ENCODE peak calls at places on chromosomes 1 and 21, in eight cellular contexts. M is A549, C is body of pancreas, D is right lobe of liver, G is uterus, O is lower leg skin, Q is heart left ventricle, R is adrenal gland. K is an unnamed sample.

GRCh38 chr1:37593726-37594125 is 2.0 kb downstream of the GNL2 start:
- DNase-seq in M (no peak), C (no peak), D (no peak), G (no peak), O (no peak), Q (no peak), R (no peak), K (no peak)

GRCh38 chr1:27097484-27097917 is 57.4 kb downstream of the SLC9A1 start:
- DNase-seq in M (peak), C (peak), D (peak), G (peak), O (peak), Q (peak), R (peak), K (peak)

GRCh38 chr1:101293461-101294045 is 56.7 kb downstream of the S1PR1 start:
- DNase-seq in M (no peak), C (no peak), D (no peak), G (no peak), O (no peak), Q (no peak), R (no peak), K (no peak)

GRCh38 chr1:25804964-25805862 is 5.2 kb downstream of the SELENON start:
- DNase-seq in M (no peak), C (no peak), D (no peak), G (no peak), O (no peak), Q (peak), R (no peak), K (no peak)

GRCh38 chr1:111116496-111116895 is 23.4 kb downstream of the DRAM2 start:
- DNase-seq in M (no peak), C (no peak), D (no peak), G (no peak), O (no peak), Q (no peak), R (no peak), K (no peak)

GRCh38 chr1:168295715-168296114 is 15.0 kb downstream of the TBX19 start:
- DNase-seq in M (no peak), C (no peak), D (no peak), G (no peak), O (no peak), Q (no peak), R (no peak), K (no peak)

GRCh38 chr1:105678334-105678733 is 1378.1 kb upstream of the PRMT6 start:
- DNase-seq in M (no peak), C (no peak), D (no peak), G (no peak), O (no peak), Q (no peak), R (no peak), K (no peak)

GRCh38 chr21:38255718-38256117 is 1.1 kb upstream of the KCNJ15 start:
- DNase-seq in M (no peak), C (no peak), D (no peak), G (no peak), O (no peak), Q (no peak), R (no peak), K (no peak)

GRCh38 chr1:193313354-193314140 is 127.1 kb upstream of the B3GALT2 start:
- DNase-seq in M (no peak), C (no peak), D (no peak), G (no peak), O (no peak), Q (no peak), R (no peak), K (no peak)

GRCh38 chr1:97680894-97681293 is 239.9 kb downstream of the DPYD start:
- DNase-seq in M (no peak), C (no peak), D (no peak), G (no peak), O (no peak), Q (no peak), R (no peak), K (no peak)

GRCh38 chr1:198125995-198126758 is 30.6 kb upstream of the NEK7 start:
- DNase-seq in M (peak), C (no peak), D (no peak), G (no peak), O (no peak), Q (no peak), R (no peak), K (no peak)

GRCh38 chr1:228860911-228861829 is 125.9 kb downstream of the RHOU start:
- DNase-seq in M (peak), C (peak), D (peak), G (peak), O (no peak), Q (no peak), R (peak), K (no peak)

GRCh38 chr1:218374972-218375371 is 29.8 kb downstream of the TGFB2 start:
- DNase-seq in M (no peak), C (no peak), D (no peak), G (no peak), O (no peak), Q (no peak), R (no peak), K (no peak)

GRCh38 chr1:232012773-232013386 is 386.3 kb downstream of the DISC1 start:
- DNase-seq in M (no peak), C (peak), D (peak), G (peak), O (peak), Q (peak), R (peak), K (no peak)

GRCh38 chr1:18994381-18994780 is 37.9 kb upstream of the IFFO2 start:
- DNase-seq in M (no peak), C (no peak), D (no peak), G (no peak), O (no peak), Q (no peak), R (no peak), K (no peak)

GRCh38 chr1:159838715-159839114 is 12.0 kb downstream of the SLAMF8 start:
- DNase-seq in M (no peak), C (no peak), D (no peak), G (no peak), O (no peak), Q (no peak), R (no peak), K (no peak)

GRCh38 chr1:203570805-203571204 is 55.8 kb upstream of the ATP2B4 start:
- DNase-seq in M (no peak), C (no peak), D (no peak), G (no peak), O (no peak), Q (no peak), R (no peak), K (no peak)

GRCh38 chr1:199447906-199448305 is 579.6 kb upstream of the NR5A2 start:
- DNase-seq in M (no peak), C (no peak), D (no peak), G (no peak), O (no peak), Q (no peak), R (no peak), K (no peak)

GRCh38 chr1:235407419-235407818 is 40.2 kb downstream of the TBCE start:
- DNase-seq in M (no peak), C (peak), D (peak), G (no peak), O (no peak), Q (no peak), R (peak), K (no peak)

GRCh38 chr1:219385786-219386427 is 212.2 kb downstream of the LYPLAL1 start:
- DNase-seq in M (peak), C (peak), D (peak), G (peak), O (no peak), Q (peak), R (peak), K (peak)
- TF ChIP-seq CTCF in M (peak), C (peak), D (peak), G (peak), O (no peak), Q (peak), R (peak), K (peak)

DNA sequence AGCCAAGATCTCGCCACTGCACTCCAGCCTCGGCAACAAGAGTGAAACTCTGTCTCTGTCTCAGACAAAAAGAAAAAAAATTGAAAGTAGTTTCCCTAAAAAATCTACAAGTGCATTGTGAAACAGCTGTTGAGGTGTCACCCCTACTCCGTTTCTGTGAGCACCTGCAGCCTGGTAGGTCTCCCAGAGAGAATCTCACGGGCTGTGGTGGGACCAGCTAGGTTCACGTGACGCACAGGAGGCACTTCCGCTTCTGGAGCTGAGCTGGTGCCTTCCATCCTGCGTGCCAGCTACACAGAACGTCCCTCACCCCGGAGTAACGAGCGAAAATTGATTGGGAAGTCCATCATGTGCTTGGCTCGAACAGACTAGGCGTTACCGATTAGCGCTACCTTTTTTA is 66.8 kb downstream of the COL24A1 start:
- DNase-seq in M (no peak), C (no peak), D (no peak), G (no peak), O (no peak), Q (no peak), R (no peak), K (no peak)
- H3K4me3 ChIP-seq in M (no peak), C (no peak), D (no peak), G (no peak), O (no peak), Q (no peak), R (no peak), K (no peak)

DNA sequence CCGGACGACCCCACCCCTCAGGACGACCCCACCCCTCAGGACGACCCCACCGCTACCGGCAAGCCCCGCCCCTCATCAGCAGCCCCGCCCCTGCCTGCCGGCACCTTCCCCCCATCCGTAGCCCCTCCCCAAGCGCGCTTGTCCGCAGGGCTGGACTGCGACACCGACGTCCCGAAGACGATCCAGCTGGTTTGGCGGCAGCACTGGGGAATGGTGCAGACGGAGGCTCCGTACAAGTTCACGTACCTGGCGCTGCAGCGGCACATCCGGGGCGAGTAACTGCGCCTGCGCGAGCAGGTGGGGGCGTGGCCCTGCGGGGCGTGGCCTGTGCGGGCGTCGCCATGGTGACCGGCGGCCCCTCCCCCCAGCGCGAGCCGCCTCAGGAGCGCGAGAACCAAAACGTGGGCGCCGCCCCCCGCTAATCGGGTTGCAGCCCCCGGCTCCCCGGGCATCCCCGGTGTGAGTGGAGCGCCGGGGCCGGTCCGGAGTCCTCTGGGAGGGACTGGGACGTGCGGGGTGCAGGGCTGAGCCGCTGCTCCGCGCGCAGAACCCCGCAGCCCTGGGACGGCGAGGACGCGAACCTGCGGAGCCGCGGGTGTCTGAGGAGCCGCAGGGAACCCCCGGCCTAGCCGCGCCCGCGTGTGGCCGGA is 4.9 kb downstream of the RNF223 start:
- DNase-seq in M (peak), C (peak), D (peak), G (peak), O (peak), Q (peak), R (peak), K (peak)
- TF ChIP-seq POLR2A in M (no peak), C (peak), D (no peak), G (no peak), O (no peak), Q (no peak), R (no peak), K (peak)

GRCh38 chr1:143611159-143611558 is 360.6 kb downstream of the FAM72C start:
- DNase-seq in M (no peak), C (no peak), D (no peak), G (no peak), O (no peak), Q (no peak), R (no peak), K (no peak)
- TF ChIP-seq CTCF in M (peak), C (no peak), D (no peak), G (no peak), O (no peak), Q (no peak), R (no peak), K (no peak)

DNA sequence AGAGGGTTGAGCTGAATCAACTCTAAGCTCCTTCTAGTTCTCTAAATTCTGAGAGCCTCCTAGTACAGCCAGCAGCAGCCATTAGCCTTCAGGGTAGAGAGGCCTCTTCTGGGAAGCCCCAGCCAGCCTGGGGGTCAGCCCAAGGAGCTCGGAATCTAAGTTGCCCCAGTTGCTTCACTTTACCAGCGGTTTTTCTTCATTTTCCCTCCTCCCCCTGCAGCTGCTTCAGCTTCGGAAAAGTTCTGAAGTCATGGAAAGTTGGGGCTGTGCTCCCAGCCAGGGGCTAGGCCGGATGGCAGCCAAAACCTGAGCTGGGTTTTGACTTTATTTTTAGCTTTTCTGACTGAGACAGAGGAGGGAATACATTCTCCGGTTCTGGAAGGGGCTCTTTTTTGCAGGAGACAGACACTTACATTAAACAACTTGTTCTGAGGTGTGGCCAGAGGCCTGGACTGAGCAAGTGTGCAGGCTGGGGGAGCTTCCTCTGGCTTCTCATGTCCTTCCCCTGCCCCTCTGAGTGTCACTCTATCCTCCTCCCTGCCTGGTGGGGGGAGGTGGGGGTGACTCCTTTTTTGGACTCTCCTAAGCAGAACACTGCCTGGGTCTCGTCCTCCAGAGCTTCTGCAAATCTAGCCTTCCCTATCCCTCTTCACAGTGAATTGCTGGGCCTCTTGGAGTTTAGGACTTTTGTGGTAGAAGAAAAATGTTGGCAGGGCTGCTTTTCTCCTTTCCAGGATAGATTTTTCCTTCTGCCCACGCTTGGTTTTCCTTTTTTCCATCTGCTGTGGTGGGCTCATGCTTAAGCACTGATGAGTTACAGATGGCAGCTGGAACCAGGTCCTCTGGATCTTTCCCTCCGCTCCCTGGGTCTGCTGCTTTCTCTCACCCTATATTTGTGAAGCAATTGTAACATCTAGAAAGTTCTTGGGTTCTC is 14.5 kb downstream of the LMNA start:
- DNase-seq in M (no peak), C (no peak), D (no peak), G (peak), O (no peak), Q (peak), R (peak), K (no peak)
- H3K4me3 ChIP-seq in M (no peak), C (no peak), D (no peak), G (peak), O (no peak), Q (peak), R (no peak), K (no peak)

DNA sequence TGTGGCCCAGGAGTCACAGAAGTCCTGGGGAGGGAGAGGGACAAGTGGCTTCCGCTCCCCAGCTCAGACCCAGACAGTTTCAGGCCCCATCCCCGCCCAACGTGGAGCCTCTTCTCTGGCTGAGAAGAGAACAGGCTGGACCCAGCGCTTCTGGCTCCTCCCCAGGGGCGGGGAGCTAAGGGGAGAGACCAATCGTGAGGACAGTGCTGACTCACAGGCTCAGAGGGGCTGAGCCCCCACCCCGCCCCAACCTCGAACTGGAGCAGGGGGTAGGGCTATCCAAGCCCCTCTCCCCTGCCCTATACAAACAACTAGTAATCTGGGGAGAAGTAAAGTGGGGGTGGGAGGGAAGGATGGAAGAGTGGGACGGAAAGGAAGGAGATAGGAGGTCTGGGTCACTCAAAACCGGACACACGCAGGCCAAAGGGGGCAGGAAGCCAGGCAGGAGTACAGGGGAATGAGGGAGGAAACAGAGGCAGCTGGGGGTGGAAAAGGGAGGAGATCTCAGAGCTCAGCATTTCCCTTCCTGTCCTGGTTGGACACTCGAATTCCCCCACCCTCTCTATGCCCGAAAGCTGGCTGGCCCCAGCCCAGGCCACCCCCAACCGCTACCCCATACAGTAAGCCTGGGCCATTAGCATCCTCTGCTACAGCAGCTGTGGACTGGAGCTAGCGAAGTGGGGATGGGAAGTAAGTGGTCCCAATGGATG is at the start of gene SHC1:
- DNase-seq in M (peak), C (peak), D (peak), G (peak), O (peak), Q (peak), R (peak), K (peak)
- TF ChIP-seq POLR2A in M (peak), C (peak), D (peak), G (peak), O (no peak), Q (peak), R (peak), K (peak)

GRCh38 chr1:61087574-61087973 is 5.2 kb downstream of the NFIA start:
- DNase-seq in M (no peak), C (peak), D (no peak), G (no peak), O (no peak), Q (peak), R (no peak), K (no peak)
- TF ChIP-seq CTCF in M (no peak), C (no peak), D (no peak), G (no peak), O (no peak), Q (no peak), R (no peak), K (no peak)